ENCODE peak calls at places on chromosomes 2 and 18, in six cellular contexts. W, U, J, I, G and S are unnamed samples. For H3K4me1 and H3K27me3, the result is how much of the 10 kb centered on the place peaks cover.

GRCh38 chr2:223735659-223736244 is 101.6 kb downstream of the AP1S3 start:
- DNase-seq in W (no peak), U (no peak), J (no peak), I (no peak), G (no peak), S (no peak)

GRCh38 chr18:65221736-65222135 is 529.1 kb upstream of the CDH7 start:
- DNase-seq in W (no peak), U (no peak), J (no peak), I (no peak), G (no peak), S (no peak)

GRCh38 chr2:160647967-160648685 is 154.5 kb upstream of the RBMS1 start:
- DNase-seq in W (no peak), U (no peak), J (peak), I (peak), G (peak), S (no peak)

GRCh38 chr2:86284987-86285386 is 52.4 kb downstream of the REEP1 start:
- DNase-seq in W (no peak), U (no peak), J (no peak), I (no peak), G (no peak), S (peak)

GRCh38 chr2:141379965-141380624 is 750.7 kb downstream of the LRP1B start:
- DNase-seq in W (no peak), U (no peak), J (no peak), I (no peak), G (no peak), S (no peak)

GRCh38 chr2:226475650-226476049 is 324.0 kb downstream of the IRS1 start:
- DNase-seq in W (no peak), U (no peak), J (no peak), I (no peak), G (no peak), S (peak)

GRCh38 chr2:158907926-158908462 is 60.4 kb upstream of the TANC1 start:
- DNase-seq in W (no peak), U (no peak), J (no peak), I (no peak), G (no peak), S (no peak)

GRCh38 chr18:65934874-65935273 is 184.1 kb downstream of the CDH7 start:
- DNase-seq in W (no peak), U (no peak), J (no peak), I (peak), G (no peak), S (no peak)

GRCh38 chr2:13662055-13662454 is 945.3 kb downstream of the TRIB2 start:
- DNase-seq in W (no peak), U (no peak), J (no peak), I (no peak), G (no peak), S (no peak)

GRCh38 chr2:84395819-84396218 is 63.3 kb downstream of the SUCLG1 start:
- DNase-seq in W (no peak), U (no peak), J (no peak), I (no peak), G (no peak), S (no peak)

GRCh38 chr2:72274284-72274869 is 126.7 kb upstream of the CYP26B1 start:
- DNase-seq in W (no peak), U (no peak), J (no peak), I (no peak), G (no peak), S (no peak)

GRCh38 chr2:73832905-73833304 is 4.1 kb downstream of the STAMBP start:
- DNase-seq in W (no peak), U (no peak), J (no peak), I (no peak), G (no peak), S (no peak)

GRCh38 chr2:169452080-169452479 is 27.2 kb upstream of the BBS5 start:
- DNase-seq in W (no peak), U (no peak), J (no peak), I (no peak), G (no peak), S (peak)

GRCh38 chr2:217086038-217086522 is 226.2 kb upstream of the TNP1 start:
- DNase-seq in W (no peak), U (no peak), J (no peak), I (no peak), G (no peak), S (no peak)

GRCh38 chr2:105773568-105773967 is 28.9 kb downstream of the NCK2 start:
- DNase-seq in W (no peak), U (no peak), J (no peak), I (no peak), G (no peak), S (no peak)

GRCh38 chr2:143383016-143383415 is 253.8 kb downstream of the ARHGAP15 start:
- DNase-seq in W (no peak), U (no peak), J (no peak), I (no peak), G (no peak), S (no peak)

GRCh38 chr2:143375376-143375880 is 246.2 kb downstream of the ARHGAP15 start:
- DNase-seq in W (no peak), U (no peak), J (no peak), I (no peak), G (no peak), S (no peak)

GRCh38 chr2:143379955-143380354 is 250.7 kb downstream of the ARHGAP15 start:
- DNase-seq in W (no peak), U (no peak), J (no peak), I (no peak), G (no peak), S (no peak)
- H3K4me1 ChIP-seq in W (under half), U (under half), J (under half), I (under half), G (under half), S (under half)

GRCh38 chr2:238864207-238865014 is 16.5 kb downstream of the TWIST2 start:
- DNase-seq in W (peak), U (peak), J (peak), I (peak), G (peak), S (peak)
- H3K4me3 ChIP-seq in W (no peak), U (peak), J (no peak), I (no peak), G (peak), S (no peak)

DNA sequence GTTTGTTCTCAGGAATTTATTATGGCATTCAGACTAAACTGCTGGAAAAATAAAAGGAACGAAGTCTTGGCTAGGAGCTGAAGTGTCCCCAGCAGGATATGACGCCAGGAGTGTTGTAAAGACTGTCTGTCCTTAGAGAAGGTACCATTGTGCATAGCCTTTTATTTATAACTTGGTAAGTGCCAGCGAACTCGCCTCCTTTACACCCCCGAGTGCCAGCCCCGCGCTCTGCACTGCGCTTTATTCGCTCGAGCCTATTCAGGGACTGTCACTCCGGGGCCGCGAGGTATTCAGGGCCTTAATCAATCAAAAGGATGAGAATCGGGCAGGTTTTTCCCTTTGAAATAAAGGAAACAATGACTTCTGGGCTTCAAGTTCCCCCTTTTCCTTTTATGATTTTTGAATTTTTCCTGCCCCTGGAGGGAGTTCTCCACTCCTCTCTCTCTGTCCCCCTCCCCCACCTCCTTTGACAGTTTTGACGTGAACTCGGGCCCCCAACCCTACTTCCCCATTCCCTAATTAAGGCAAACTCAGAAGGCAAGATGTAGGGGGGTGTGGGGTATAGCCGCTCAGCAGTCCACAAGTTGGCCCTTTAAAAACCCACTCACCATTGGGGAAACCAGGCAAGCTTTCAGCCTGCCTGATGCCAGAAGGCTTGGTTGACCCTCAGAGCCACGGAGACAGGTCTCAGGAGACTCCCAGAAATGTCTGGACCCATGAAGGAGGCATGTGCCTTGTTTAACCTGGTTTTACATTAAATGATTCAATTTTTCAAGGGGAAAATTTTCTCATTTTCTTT is 1.3 kb upstream of the PAX3 start:
- DNase-seq in W (no peak), U (no peak), J (no peak), I (no peak), G (no peak), S (no peak)
- H3K27me3 ChIP-seq in W (half or more), U (under half), J (half or more), I (under half), G (under half), S (under half)

DNA sequence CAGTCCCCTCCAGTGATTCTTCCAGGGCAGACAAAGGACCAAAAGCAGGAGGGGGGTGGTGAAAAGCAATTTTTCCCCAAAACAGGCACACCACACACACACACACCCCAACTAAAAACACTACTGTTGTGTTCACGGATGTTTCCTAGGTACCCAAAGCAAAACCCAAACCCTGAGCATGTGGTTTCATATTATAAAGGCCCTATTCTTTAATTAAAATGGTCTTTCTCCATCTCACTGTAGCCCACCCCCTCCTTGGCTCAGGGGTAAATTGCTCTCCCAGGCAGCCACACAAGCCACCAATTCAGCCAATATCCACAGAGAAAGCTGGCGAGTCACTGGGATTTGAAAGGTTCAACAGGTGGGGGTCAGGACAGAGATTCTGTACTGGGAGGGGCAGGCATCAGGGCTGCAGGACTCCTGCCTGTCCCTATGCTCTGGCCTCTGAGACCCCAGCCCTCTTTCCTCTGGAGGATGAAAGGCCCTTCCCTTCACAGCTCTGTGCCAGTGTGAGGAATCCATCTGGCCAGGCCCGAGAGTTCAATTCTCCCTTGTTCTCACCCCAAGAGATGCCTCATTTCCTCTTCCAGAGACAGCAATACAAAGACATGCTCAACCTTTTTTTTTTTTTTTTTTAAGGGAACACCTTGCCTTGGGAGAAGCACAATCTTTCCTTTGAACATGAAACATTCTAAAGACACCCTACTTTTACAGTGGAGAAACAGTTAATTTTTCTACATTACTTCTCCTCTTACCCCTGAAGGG is 43.6 kb downstream of the SPRED2 start:
- DNase-seq in W (no peak), U (no peak), J (no peak), I (no peak), G (no peak), S (no peak)
- H3K4me1 ChIP-seq in W (under half), U (under half), J (half or more), I (under half), G (under half), S (under half)

DNA sequence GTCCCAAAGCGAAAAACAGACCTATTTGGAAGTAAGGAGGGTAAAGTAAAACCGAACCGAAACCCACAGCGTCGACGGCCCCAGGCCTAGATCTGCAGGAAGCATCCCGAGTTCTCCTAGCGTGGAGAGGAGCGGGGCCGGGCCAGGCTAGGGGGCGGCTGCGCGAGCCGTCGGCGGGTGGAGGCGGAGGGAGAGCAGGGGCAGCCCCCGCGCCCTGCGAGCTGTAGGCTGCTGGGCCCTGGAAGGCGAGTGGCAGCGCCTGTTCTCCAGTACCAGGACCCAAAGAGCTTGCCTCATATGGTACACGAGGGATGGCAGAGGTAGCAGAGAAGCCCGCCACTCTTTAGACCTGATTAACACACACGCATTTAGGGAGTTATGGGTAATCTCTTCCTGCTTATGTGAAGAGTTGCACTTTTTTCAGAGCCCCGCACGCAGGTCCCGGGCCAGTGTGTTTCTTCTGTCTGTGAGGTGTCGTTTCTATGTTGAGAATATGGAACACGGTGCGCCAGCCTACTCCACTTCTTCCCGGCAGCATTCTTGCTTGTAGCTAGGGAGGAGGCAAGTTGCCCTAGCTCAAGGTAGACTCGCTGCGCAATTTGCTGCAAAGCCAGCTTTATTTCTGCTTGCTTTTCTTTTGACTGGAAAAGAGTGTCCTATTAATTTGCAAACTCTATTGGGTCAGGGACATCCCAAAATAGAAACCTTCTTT is 71.1 kb downstream of the ARHGEF33 start:
- DNase-seq in W (no peak), U (no peak), J (no peak), I (no peak), G (no peak), S (no peak)
- H3K4me3 ChIP-seq in W (peak), U (peak), J (peak), I (no peak), G (peak), S (no peak)

GRCh38 chr2:219446689-219447088 is 12.0 kb downstream of the SPEG start:
- DNase-seq in W (no peak), U (no peak), J (no peak), I (no peak), G (no peak), S (no peak)
- H3K27me3 ChIP-seq in W (under half), U (under half), J (under half), I (under half), G (under half), S (under half)

GRCh38 chr2:20611077-20611843 is 39.6 kb downstream of the HS1BP3 start:
- DNase-seq in W (peak), U (peak), J (peak), I (peak), G (peak), S (no peak)
- H3K4me1 ChIP-seq in W (half or more), U (half or more), J (half or more), I (under half), G (under half), S (under half)

GRCh38 chr2:66438498-66439290 is 3.8 kb downstream of the MEIS1 start:
- DNase-seq in W (no peak), U (no peak), J (no peak), I (no peak), G (no peak), S (no peak)
- H3K4me3 ChIP-seq in W (peak), U (peak), J (peak), I (peak), G (peak), S (peak)

DNA sequence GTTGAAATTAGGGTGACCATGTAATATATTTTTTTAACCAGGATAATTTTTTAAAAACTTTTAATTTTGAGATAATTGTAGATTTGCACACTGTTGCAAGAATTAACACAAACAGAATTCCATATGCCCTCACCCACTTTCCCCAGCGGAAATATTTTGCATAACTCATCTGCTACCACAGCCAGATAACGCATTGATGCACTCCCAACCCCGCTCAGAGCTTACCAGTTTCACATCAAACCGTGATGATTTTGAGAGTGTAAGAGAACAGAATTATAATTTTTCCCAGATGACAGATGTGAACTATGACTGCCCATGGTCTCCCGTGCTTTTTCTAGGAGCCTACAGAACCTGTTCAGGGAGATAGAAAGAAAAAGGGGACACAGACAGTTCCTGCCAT is 35.2 kb upstream of the LDLRAD4 start:
- DNase-seq in W (no peak), U (no peak), J (no peak), I (no peak), G (no peak), S (no peak)
- H3K27me3 ChIP-seq in W (under half), U (under half), J (under half), I (under half), G (under half), S (under half)

DNA sequence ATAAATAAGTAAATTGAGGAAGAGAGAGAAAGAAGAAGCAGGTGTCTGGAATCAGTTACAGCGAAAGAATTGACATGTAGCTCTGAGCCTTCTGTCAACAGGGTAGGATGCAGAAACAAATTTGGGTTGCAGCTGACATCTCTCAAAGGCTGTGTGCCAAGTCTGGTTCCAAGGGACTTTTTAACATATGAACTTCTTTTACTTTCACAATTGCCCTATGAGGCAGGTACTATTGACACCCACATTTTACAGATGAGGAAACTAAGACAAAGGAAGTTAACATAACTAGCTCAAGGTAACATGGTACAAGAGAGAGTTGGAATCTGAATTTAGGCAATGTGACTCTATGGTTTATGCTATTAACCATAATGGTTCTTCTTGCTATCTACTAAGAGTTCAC is 260.1 kb downstream of the ASXL3 start:
- DNase-seq in W (no peak), U (no peak), J (no peak), I (no peak), G (no peak), S (no peak)
- H3K4me1 ChIP-seq in W (under half), U (under half), J (under half), I (under half), G (under half), S (under half)